ENCODE peak calls at places on chromosome 1, in eight cellular contexts. L is ovary; I is mammary epithelial cell; C is CD8-positive, alpha-beta T cell; F is stomach; B is SK-N-SH; G is lung; Y is heart left ventricle. V is an unnamed sample.

GRCh38 chr1:63773815-63774616 is at the start of gene ROR1:
- DNase-seq in I (peak; percentile 82), Y (peak; percentile 92), L (peak; percentile 86), B (peak; percentile 95), C (peak; percentile 27), F (peak; percentile 93), G (peak; percentile 91), V (peak; percentile 94)

GRCh38 chr1:44254392-44254791 is 41.1 kb downstream of the DMAP1 start:
- DNase-seq in C (no peak), L (no peak), I (no peak), Y (no peak), F (no peak), G (no peak), B (no peak), V (no peak)

GRCh38 chr1:206555473-206555935 is 48.2 kb downstream of the RASSF5 start:
- DNase-seq in F (no peak), C (peak; percentile 39), G (no peak), L (peak; percentile 48), Y (peak; percentile 76), B (no peak), I (no peak), V (peak; percentile 69)

GRCh38 chr1:245549981-245550701 is 395.4 kb downstream of the KIF26B start:
- DNase-seq in B (no peak), Y (no peak), I (no peak), F (no peak), G (no peak), C (no peak), L (no peak), V (no peak)

GRCh38 chr1:77866296-77866695 is 22.1 kb upstream of the NEXN start:
- DNase-seq in L (no peak), B (no peak), F (no peak), C (no peak), Y (no peak), G (no peak), I (peak; percentile 11), V (no peak)

GRCh38 chr1:193270996-193271395 is 84.6 kb upstream of the B3GALT2 start:
- DNase-seq in I (peak; percentile 73), G (no peak), L (no peak), Y (no peak), C (no peak), B (no peak), F (no peak), V (peak; percentile 46)

GRCh38 chr1:169809370-169810095 is 14.8 kb upstream of the METTL18 start:
- DNase-seq in I (peak; percentile 9), G (no peak), F (no peak), B (peak; percentile 39), Y (no peak), C (no peak), L (no peak), V (peak; percentile 46)

GRCh38 chr1:14561014-14561693 is 37.3 kb upstream of the KAZN start:
- DNase-seq in G (no peak), I (no peak), B (no peak), C (no peak), F (no peak), Y (no peak), L (no peak), V (no peak)

GRCh38 chr1:53681647-53682368 is 57.2 kb downstream of the GLIS1 start:
- DNase-seq in B (peak; percentile 79), C (peak; percentile 54), G (peak; percentile 32), F (peak; percentile 48), I (peak; percentile 25), Y (peak; percentile 41), L (peak; percentile 41), V (peak; percentile 63)

GRCh38 chr1:41122851-41123518 is 101.5 kb upstream of the SLFNL1 start:
- DNase-seq in I (peak; percentile 77), C (no peak), Y (no peak), F (peak; percentile 28), B (peak; percentile 20), L (no peak), G (no peak), V (peak; percentile 32)

GRCh38 chr1:167669209-167670139 is 39.4 kb downstream of the RCSD1 start:
- DNase-seq in F (no peak), I (no peak), G (no peak), B (no peak), C (no peak), Y (peak; percentile 69), L (no peak), V (peak; percentile 90)

GRCh38 chr1:23502951-23503350 is 19.0 kb upstream of the ASAP3 start:
- DNase-seq in Y (no peak), G (no peak), L (no peak), F (no peak), B (no peak), C (no peak), I (no peak), V (no peak)

GRCh38 chr1:237873487-237873927 is 17.2 kb downstream of the ZP4 start:
- DNase-seq in C (no peak), B (no peak), G (no peak), Y (no peak), L (no peak), I (peak; percentile 98), F (no peak), V (peak; percentile 28)

GRCh38 chr1:188888387-188888786 is 1589.3 kb downstream of the BRINP3 start:
- DNase-seq in F (no peak), I (peak; percentile 58), B (no peak), C (no peak), G (no peak), L (no peak), Y (no peak), V (no peak)

GRCh38 chr1:247646867-247647266 is 32.7 kb downstream of the OR13G1 start:
- DNase-seq in G (no peak), Y (no peak), C (no peak), L (no peak), F (no peak), I (no peak), B (no peak), V (no peak)

GRCh38 chr1:24752305-24752704 is 7.1 kb downstream of the CLIC4 start:
- DNase-seq in Y (no peak), L (no peak), B (no peak), F (no peak), C (no peak), I (no peak), G (no peak), V (no peak)

GRCh38 chr1:54973205-54973921 is 7.1 kb upstream of the TMEM61 start:
- DNase-seq in F (peak; percentile 35), B (peak; percentile 65), C (no peak), G (no peak), L (no peak), I (no peak), Y (peak; percentile 73), V (peak; percentile 63)

GRCh38 chr1:200890818-200891773 is 3.6 kb upstream of the INAVA start:
- DNase-seq in I (peak; percentile 65), F (no peak), Y (no peak), G (no peak), C (no peak), L (no peak), B (peak; percentile 88), V (peak; percentile 52)

GRCh38 chr1:14580986-14581385 is 17.5 kb upstream of the KAZN start:
- DNase-seq in C (no peak), I (no peak), Y (no peak), F (no peak), L (no peak), B (no peak), G (no peak), V (no peak)

DNA sequence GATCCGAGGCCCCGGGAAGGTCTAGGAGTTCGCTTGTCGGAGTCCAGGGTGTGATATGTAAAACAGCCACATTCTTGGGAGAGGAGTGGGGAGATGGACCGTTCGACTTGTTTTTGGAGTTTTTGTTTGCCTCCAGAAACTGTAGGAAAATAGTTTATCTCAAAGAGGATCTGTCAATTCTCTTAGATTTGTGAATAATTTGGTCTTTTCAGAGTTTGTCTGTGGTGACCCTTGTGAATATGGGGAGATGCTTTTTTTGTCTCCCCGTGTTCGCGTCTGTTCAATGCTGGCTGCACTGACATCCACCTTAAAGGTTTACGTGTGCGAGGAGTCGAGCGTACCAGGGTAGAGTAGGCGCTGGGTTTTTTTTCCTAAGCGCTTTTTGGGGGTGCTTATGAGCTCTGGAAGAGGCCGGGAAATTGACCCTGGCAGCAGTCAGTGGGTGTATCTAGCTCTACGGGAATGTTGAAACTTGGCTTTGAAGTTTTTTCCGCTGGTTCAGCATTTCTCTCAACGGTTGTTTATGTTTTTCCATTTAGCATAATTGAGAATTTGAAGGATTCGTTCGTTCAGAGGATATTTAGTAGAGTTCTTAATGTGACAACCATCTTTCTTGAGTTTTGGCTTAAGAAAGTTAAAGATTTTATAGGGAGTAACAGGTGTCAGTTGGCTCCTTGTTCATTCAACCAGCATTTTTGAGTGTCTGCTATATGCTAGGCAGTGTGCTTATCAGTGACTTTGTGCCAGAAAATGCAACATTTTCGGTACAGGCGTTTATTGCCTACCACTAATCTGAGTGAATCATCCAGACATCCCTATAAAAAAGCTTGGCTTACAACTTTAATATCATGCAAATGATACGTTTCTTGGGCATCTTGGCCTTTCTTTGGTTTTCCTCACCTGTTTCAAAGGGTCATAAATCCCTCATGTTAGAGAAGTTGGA is 1.2 kb downstream of the SZRD1 start:
- DNase-seq in B (no peak), Y (no peak), C (no peak), I (peak; percentile 26), L (no peak), F (no peak), G (no peak), V (no peak)
- H3K4me1 ChIP-seq in B (peaks cover 20% of the 10 kb centered on the region), Y (peaks cover 12% of the 10 kb centered on the region), C (peaks cover 44% of the 10 kb centered on the region), I (peaks cover 19% of the 10 kb centered on the region), L (peaks cover 12% of the 10 kb centered on the region), F (peaks cover 33% of the 10 kb centered on the region), G (peaks cover 7% of the 10 kb centered on the region), V (peaks cover 13% of the 10 kb centered on the region)

DNA sequence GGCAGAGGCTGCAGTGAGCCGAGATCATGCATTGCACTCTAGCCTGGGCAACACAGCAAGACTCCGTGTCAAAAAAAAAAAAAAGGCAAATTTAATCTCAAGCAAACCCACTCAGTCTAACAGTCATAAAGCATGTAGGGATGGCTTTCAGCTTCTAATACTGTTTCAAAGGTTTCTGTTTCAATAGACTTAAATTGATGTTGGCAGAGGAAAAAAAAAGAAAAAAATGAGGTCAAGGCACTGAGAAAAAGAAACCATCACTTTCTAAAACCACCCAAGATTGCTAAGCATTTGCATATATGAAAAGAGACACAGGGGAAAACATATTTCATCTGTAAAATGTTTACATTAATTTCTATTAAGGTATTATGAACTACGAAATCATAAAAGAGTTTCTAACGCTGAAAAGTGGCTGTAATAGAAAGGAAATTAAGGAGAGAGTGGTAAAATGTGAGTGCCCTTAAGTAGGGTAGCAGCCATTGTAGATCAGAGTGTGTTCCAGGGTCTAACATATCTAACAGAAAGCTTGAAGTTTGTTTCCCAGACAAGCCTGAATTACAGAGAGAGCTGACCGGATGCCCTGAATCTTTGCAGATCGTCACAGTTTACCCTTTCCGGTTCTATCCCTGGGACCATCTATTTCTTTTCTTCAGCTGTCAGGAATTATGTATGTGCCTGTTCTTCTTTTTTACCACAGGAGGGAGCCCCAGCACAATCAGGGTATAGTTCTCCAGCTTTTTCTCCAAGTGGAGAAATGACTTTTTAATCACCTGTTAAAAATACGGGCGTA is 70.0 kb downstream of the PLD5 start:
- DNase-seq in I (peak; percentile 48), F (no peak), G (no peak), B (peak; percentile 67), C (no peak), L (no peak), Y (no peak), V (peak; percentile 44)
- H3K27me3 ChIP-seq in I (no peaks in the 10 kb centered on the region), F (no peaks in the 10 kb centered on the region), G (no peaks in the 10 kb centered on the region), B (no peaks in the 10 kb centered on the region), C (no peaks in the 10 kb centered on the region), L (no peaks in the 10 kb centered on the region), Y (no peaks in the 10 kb centered on the region), V (no peaks in the 10 kb centered on the region)

GRCh38 chr1:57258616-57259330 is 165.1 kb downstream of the DAB1 start:
- DNase-seq in G (no peak), C (no peak), I (no peak), Y (no peak), B (no peak), F (no peak), L (no peak), V (no peak)
- H3K4me3 ChIP-seq in G (no peak overlapping the region), C (no peak overlapping the region), I (no peak overlapping the region), Y (no peak overlapping the region), B (no peak overlapping the region), F (no peak overlapping the region), L (no peak overlapping the region), V (no peak overlapping the region)

GRCh38 chr1:35932941-35933340 is 2.0 kb downstream of the AGO3 start:
- DNase-seq in B (no peak), I (no peak), G (no peak), F (no peak), Y (no peak), L (no peak), C (no peak), V (no peak)
- H3K4me1 ChIP-seq in B (peaks cover 23% of the 10 kb centered on the region), I (peaks cover 15% of the 10 kb centered on the region), G (peaks cover 2% of the 10 kb centered on the region), F (no peaks in the 10 kb centered on the region), Y (no peaks in the 10 kb centered on the region), L (no peaks in the 10 kb centered on the region), C (peaks cover 28% of the 10 kb centered on the region), V (peaks cover 23% of the 10 kb centered on the region)

V was measured in cardiac muscle cell.